ENCODE peak calls at places on chromosomes 12 and 14, in seven cellular contexts. Z is endodermal cell; D is RWPE1; O is upper lobe of left lung; F is CD4-positive, alpha-beta T cell; W is foreskin keratinocyte; T is adrenal gland. N is an unnamed sample.

GRCh38 chr14:61266436-61267220 is 14.5 kb downstream of the TMEM30B start:
- DNase-seq in Z (no peak), D (no peak), O (no peak), F (no peak), W (peak; percentile 29), T (no peak), N (no peak)

GRCh38 chr14:54138354-54139038 is 181.9 kb upstream of the BMP4 start:
- DNase-seq in Z (no peak), D (no peak), O (no peak), F (no peak), W (no peak), T (no peak), N (no peak)

GRCh38 chr14:19800282-19801117 is 3.1 kb upstream of the OR4N2 start:
- DNase-seq in Z (no peak), D (no peak), O (no peak), F (no peak), W (no peak), T (no peak), N (no peak)

GRCh38 chr12:3882896-3883564 is 9.8 kb upstream of the PARP11 start:
- DNase-seq in Z (no peak), D (no peak), O (no peak), F (no peak), W (peak; percentile 33), T (no peak), N (no peak)

GRCh38 chr14:63157195-63157594 is 47.0 kb upstream of the RHOJ start:
- DNase-seq in Z (no peak), D (no peak), O (no peak), F (no peak), W (no peak), T (no peak), N (no peak)

GRCh38 chr14:50362791-50363733 is 33.6 kb downstream of the CDKL1 start:
- DNase-seq in Z (no peak), D (no peak), O (no peak), F (no peak), W (no peak), T (no peak), N (no peak)

GRCh38 chr14:58426819-58427288 is 477 bp downstream of the TIMM9 start:
- DNase-seq in Z (peak; percentile 87), D (peak; percentile 28), O (peak; percentile 33), F (peak; percentile 30), W (no peak), T (peak; percentile 76), N (peak; percentile 85)

GRCh38 chr12:96502477-96502876 is 13.1 kb downstream of the CFAP54 start:
- DNase-seq in Z (no peak), D (no peak), O (no peak), F (no peak), W (no peak), T (no peak), N (no peak)

GRCh38 chr12:130783110-130783715 is 55.8 kb downstream of the STX2 start:
- DNase-seq in Z (peak; percentile 67), D (no peak), O (no peak), F (no peak), W (no peak), T (no peak), N (no peak)

GRCh38 chr14:92503756-92504491 is 9.7 kb upstream of the RIN3 start:
- DNase-seq in Z (no peak), D (peak; percentile 85), O (peak; percentile 20), F (no peak), W (peak; percentile 96), T (peak; percentile 87), N (no peak)

GRCh38 chr14:104505085-104506074 is 74.2 kb upstream of the C14orf180 start:
- DNase-seq in Z (peak; percentile 41), D (no peak), O (no peak), F (no peak), W (no peak), T (peak; percentile 24), N (no peak)

GRCh38 chr12:47823422-47824086 is 3.9 kb upstream of the HDAC7 start:
- DNase-seq in Z (no peak), D (no peak), O (no peak), F (no peak), W (no peak), T (no peak), N (no peak)

GRCh38 chr14:61234215-61234916 is 46.8 kb downstream of the TMEM30B start:
- DNase-seq in Z (no peak), D (no peak), O (no peak), F (no peak), W (no peak), T (no peak), N (no peak)

GRCh38 chr12:591167-591570 is 72.1 kb downstream of the NINJ2 start:
- DNase-seq in Z (peak; percentile 77), D (no peak), O (peak; percentile 20), F (no peak), W (no peak), T (no peak), N (no peak)

GRCh38 chr14:106094654-106095189 is 568.3 kb downstream of the TMEM121 start:
- DNase-seq in Z (peak; percentile 57), D (no peak), O (no peak), F (peak; percentile 46), W (no peak), T (no peak), N (peak; percentile 7)

GRCh38 chr12:89069431-89069830 is 282.9 kb downstream of the DUSP6 start:
- DNase-seq in Z (no peak), D (no peak), O (no peak), F (no peak), W (no peak), T (no peak), N (no peak)

GRCh38 chr12:122190842-122191668 is 8.1 kb downstream of the LRRC43 start:
- DNase-seq in Z (peak; percentile 98), D (peak; percentile 74), O (peak; percentile 52), F (peak; percentile 43), W (peak; percentile 39), T (peak; percentile 87), N (peak; percentile 81)

GRCh38 chr12:32595251-32595650 is 83.8 kb upstream of the DNM1L start:
- DNase-seq in Z (no peak), D (no peak), O (no peak), F (no peak), W (peak; percentile 89), T (no peak), N (no peak)

GRCh38 chr12:91074068-91074819 is 16.4 kb upstream of the KERA start:
- DNase-seq in Z (no peak), D (no peak), O (no peak), F (no peak), W (no peak), T (no peak), N (no peak)

GRCh38 chr14:28308727-28309126 is 457.9 kb upstream of the FOXG1 start:
- DNase-seq in Z (no peak), D (peak; percentile 23), O (no peak), F (no peak), W (peak; percentile 89), T (no peak), N (no peak)

GRCh38 chr14:76687611-76688372 is 73.5 kb upstream of the VASH1 start:
- DNase-seq in Z (peak; percentile 28), D (no peak), O (no peak), F (no peak), W (peak; percentile 75), T (no peak), N (no peak)
- H3K27ac ChIP-seq in Z (no peak overlapping the region), D (no peak overlapping the region), O (no peak overlapping the region), F (no peak overlapping the region), W (no peak overlapping the region), T (no peak overlapping the region), N (no peak overlapping the region)

GRCh38 chr12:59780605-59781135 is 184.8 kb downstream of the SLC16A7 start:
- DNase-seq in Z (peak; percentile 72), D (no peak), O (no peak), F (no peak), W (peak; percentile 39), T (peak; percentile 51), N (peak; percentile 50)
- TF ChIP-seq CTCF in Z (peak; percentile 78), D (peak; percentile 14), O (no peak), F (peak; percentile 17), W (peak; percentile 62), T (peak; percentile 19), N (peak; percentile 58)

GRCh38 chr12:95198914-95199313 is 18.4 kb downstream of the FGD6 start:
- DNase-seq in Z (no peak), D (no peak), O (no peak), F (no peak), W (peak; percentile 78), T (no peak), N (no peak)

GRCh38 chr12:95197636-95198035 is 19.6 kb downstream of the FGD6 start:
- DNase-seq in Z (no peak), D (no peak), O (no peak), F (no peak), W (no peak), T (no peak), N (no peak)

GRCh38 chr12:95192271-95192670 is 25.0 kb downstream of the FGD6 start:
- DNase-seq in Z (no peak), D (no peak), O (no peak), F (no peak), W (no peak), T (no peak), N (no peak)

GRCh38 chr12:95191060-95191696 is 26.1 kb downstream of the FGD6 start:
- DNase-seq in Z (no peak), D (no peak), O (no peak), F (no peak), W (no peak), T (no peak), N (no peak)

GRCh38 chr12:95195122-95195521 is 22.1 kb downstream of the FGD6 start:
- DNase-seq in Z (no peak), D (no peak), O (no peak), F (no peak), W (no peak), T (no peak), N (no peak)
- H3K27ac ChIP-seq in Z (no peak overlapping the region), D (no peak overlapping the region), O (no peak overlapping the region), F (no peak overlapping the region), W (peak overlapping the region; percentile 26), T (no peak overlapping the region), N (no peak overlapping the region)

DNA sequence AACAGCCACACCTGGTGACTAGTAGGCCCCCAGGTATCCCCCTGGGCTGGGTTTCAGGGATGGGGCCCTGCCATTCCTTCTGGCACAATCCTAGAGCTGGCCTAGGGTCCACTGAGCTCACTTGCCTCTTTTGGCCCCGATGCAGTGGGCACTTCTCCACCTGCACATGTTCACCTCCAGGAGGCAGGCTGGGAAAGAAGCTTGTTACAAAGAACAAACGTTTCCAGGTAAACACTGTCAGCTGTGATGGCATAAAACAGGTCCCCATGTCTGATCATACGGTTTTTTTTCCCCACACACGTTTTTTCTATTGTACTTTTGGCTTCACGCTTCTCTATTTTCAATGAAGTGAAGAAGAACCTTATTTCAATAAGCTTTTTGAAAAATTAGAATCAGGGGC is 15.8 kb upstream of the HVCN1 start:
- DNase-seq in Z (peak; percentile 81), D (peak; percentile 24), O (no peak), F (no peak), W (no peak), T (no peak), N (peak; percentile 18)
- TF ChIP-seq CTCF in Z (peak; percentile 72), D (no peak), O (no peak), F (no peak), W (peak; percentile 57), T (no peak), N (peak; percentile 22)